ENCODE peak calls at places on chromosome 14, in five cellular contexts. F is DMS 273 treated with DMSO at 0.1 percent for 48 hours, S is NCI-H446, P is MCF 10A, C is NCI-H774. V is an unnamed sample.

GRCh38 chr14:25090716-25091454 is 40.9 kb upstream of the STXBP6 start:
- DNase-seq in F (no peak), S (no peak), P (no peak), C (no peak), V (no peak)

GRCh38 chr14:101761881-101762529 is 496 bp downstream of the PPP2R5C start:
- DNase-seq in F (no peak), S (no peak), P (peak), C (no peak), V (no peak)

GRCh38 chr14:96625436-96625945 is 123.3 kb downstream of the PAPOLA start:
- DNase-seq in F (no peak), S (no peak), P (no peak), C (no peak), V (no peak)

GRCh38 chr14:90604356-90604755 is 207.5 kb downstream of the CALM1 start:
- DNase-seq in F (no peak), S (no peak), P (no peak), C (no peak), V (no peak)

GRCh38 chr14:106879241-106879640 is 1352.9 kb downstream of the TMEM121 start:
- DNase-seq in F (peak), S (no peak), P (peak), C (no peak), V (peak)

GRCh38 chr14:102539544-102540309 is 30.2 kb upstream of the ANKRD9 start:
- DNase-seq in F (peak), S (peak), P (peak), C (no peak), V (no peak)

GRCh38 chr14:93231129-93231979 is 24.3 kb downstream of the UBR7 start:
- DNase-seq in F (no peak), S (peak), P (no peak), C (no peak), V (peak)

GRCh38 chr14:90620540-90621204 is 195.6 kb downstream of the TTC7B start:
- DNase-seq in F (no peak), S (no peak), P (no peak), C (no peak), V (no peak)

GRCh38 chr14:88919502-88919901 is 95.1 kb downstream of the TTC8 start:
- DNase-seq in F (no peak), S (no peak), P (peak), C (no peak), V (no peak)

GRCh38 chr14:44657688-44658388 is 150.8 kb upstream of the FSCB start:
- DNase-seq in F (no peak), S (peak), P (peak), C (peak), V (peak)

GRCh38 chr14:61026523-61026922 is 45.5 kb downstream of the SLC38A6 start:
- DNase-seq in F (no peak), S (no peak), P (no peak), C (no peak), V (no peak)

GRCh38 chr14:59918824-59919581 is 941 bp upstream of the LRRC9 start:
- DNase-seq in F (peak), S (no peak), P (peak), C (peak), V (peak)

V was measured in NCI-H748 treated with DMSO at 0.1 percent for 48 hours.